ENCODE peak calls at places on chromosomes 7 and 10, in eight cellular contexts. One of them, this sample, is unnamed.

GRCh38 chr7:156400046-156400445 is 240.5 kb upstream of the RNF32 start:
- DNase-seq in body of pancreas: no peak
- DNase-seq in osteocyte: no peak
- DNase-seq in Calu3: no peak
- DNase-seq in AG04449: no peak
- DNase-seq in mucosa of descending colon: no peak
- DNase-seq in PC-9: no peak
- DNase-seq in A673: no peak
- DNase-seq in this sample: no peak

GRCh38 chr10:102114861-102115618 is 5.1 kb downstream of the LDB1 start:
- DNase-seq in mucosa of descending colon: peak; percentile 93
- DNase-seq in AG04449: no peak
- DNase-seq in osteocyte: peak; percentile 94
- DNase-seq in PC-9: peak; percentile 66
- DNase-seq in body of pancreas: peak; percentile 91
- DNase-seq in Calu3: peak; percentile 81
- DNase-seq in A673: peak; percentile 97
- DNase-seq in this sample: no peak

GRCh38 chr10:44938938-44939337 is 20.7 kb upstream of the RASSF4 start:
- DNase-seq in AG04449: no peak
- DNase-seq in osteocyte: no peak
- DNase-seq in PC-9: no peak
- DNase-seq in mucosa of descending colon: no peak
- DNase-seq in A673: no peak
- DNase-seq in Calu3: no peak
- DNase-seq in body of pancreas: no peak
- DNase-seq in this sample: no peak

GRCh38 chr10:21173964-21174669 is 277.0 kb upstream of the NEBL start:
- DNase-seq in osteocyte: peak; percentile 86
- DNase-seq in A673: peak; percentile 76
- DNase-seq in body of pancreas: peak; percentile 91
- DNase-seq in Calu3: peak; percentile 83
- DNase-seq in mucosa of descending colon: peak; percentile 82
- DNase-seq in PC-9: peak; percentile 90
- DNase-seq in AG04449: no peak
- DNase-seq in this sample: no peak

GRCh38 chr10:62231371-62231770 is 37.3 kb downstream of the RTKN2 start:
- DNase-seq in mucosa of descending colon: no peak
- DNase-seq in PC-9: no peak
- DNase-seq in Calu3: no peak
- DNase-seq in AG04449: peak; percentile 70
- DNase-seq in A673: no peak
- DNase-seq in body of pancreas: no peak
- DNase-seq in osteocyte: no peak
- DNase-seq in this sample: no peak

GRCh38 chr7:157238087-157238486 is 98.7 kb upstream of the DNAJB6 start:
- DNase-seq in AG04449: no peak
- DNase-seq in PC-9: no peak
- DNase-seq in body of pancreas: no peak
- DNase-seq in A673: no peak
- DNase-seq in mucosa of descending colon: no peak
- DNase-seq in Calu3: peak; percentile 44
- DNase-seq in osteocyte: no peak
- DNase-seq in this sample: no peak

GRCh38 chr7:84614821-84615506 is 420.4 kb upstream of the SEMA3A start:
- DNase-seq in mucosa of descending colon: no peak
- DNase-seq in Calu3: no peak
- DNase-seq in PC-9: no peak
- DNase-seq in A673: no peak
- DNase-seq in body of pancreas: no peak
- DNase-seq in AG04449: no peak
- DNase-seq in osteocyte: no peak
- DNase-seq in this sample: no peak

GRCh38 chr7:5625938-5626337 is 155.5 kb downstream of the RNF216 start:
- DNase-seq in A673: peak; percentile 36
- DNase-seq in osteocyte: no peak
- DNase-seq in mucosa of descending colon: no peak
- DNase-seq in AG04449: peak; percentile 74
- DNase-seq in Calu3: no peak
- DNase-seq in body of pancreas: no peak
- DNase-seq in PC-9: no peak
- DNase-seq in this sample: no peak

GRCh38 chr7:136640977-136641376 is 227.5 kb upstream of the CHRM2 start:
- DNase-seq in Calu3: no peak
- DNase-seq in mucosa of descending colon: no peak
- DNase-seq in body of pancreas: no peak
- DNase-seq in AG04449: no peak
- DNase-seq in A673: no peak
- DNase-seq in PC-9: no peak
- DNase-seq in osteocyte: no peak
- DNase-seq in this sample: no peak

GRCh38 chr7:129367700-129368388 is 66.4 kb upstream of the STRIP2 start:
- DNase-seq in AG04449: no peak
- DNase-seq in osteocyte: no peak
- DNase-seq in mucosa of descending colon: peak; percentile 84
- DNase-seq in PC-9: peak; percentile 76
- DNase-seq in Calu3: peak; percentile 84
- DNase-seq in A673: peak; percentile 93
- DNase-seq in body of pancreas: peak; percentile 86
- DNase-seq in this sample: no peak

GRCh38 chr7:129367349-129367699 is 66.9 kb upstream of the STRIP2 start:
- DNase-seq in A673: no peak
- DNase-seq in AG04449: no peak
- DNase-seq in osteocyte: no peak
- DNase-seq in mucosa of descending colon: no peak
- DNase-seq in PC-9: no peak
- DNase-seq in body of pancreas: no peak
- DNase-seq in Calu3: no peak
- DNase-seq in this sample: no peak

GRCh38 chr7:129368389-129368986 is 65.7 kb upstream of the STRIP2 start:
- DNase-seq in A673: no peak
- DNase-seq in osteocyte: no peak
- DNase-seq in Calu3: peak; percentile 12
- DNase-seq in PC-9: no peak
- DNase-seq in body of pancreas: no peak
- DNase-seq in AG04449: no peak
- DNase-seq in mucosa of descending colon: no peak
- DNase-seq in this sample: no peak

GRCh38 chr7:129373651-129374428 is 60.4 kb upstream of the STRIP2 start:
- DNase-seq in Calu3: no peak
- DNase-seq in body of pancreas: no peak
- DNase-seq in AG04449: no peak
- DNase-seq in A673: no peak
- DNase-seq in osteocyte: no peak
- DNase-seq in mucosa of descending colon: no peak
- DNase-seq in PC-9: no peak
- DNase-seq in this sample: no peak

DNA sequence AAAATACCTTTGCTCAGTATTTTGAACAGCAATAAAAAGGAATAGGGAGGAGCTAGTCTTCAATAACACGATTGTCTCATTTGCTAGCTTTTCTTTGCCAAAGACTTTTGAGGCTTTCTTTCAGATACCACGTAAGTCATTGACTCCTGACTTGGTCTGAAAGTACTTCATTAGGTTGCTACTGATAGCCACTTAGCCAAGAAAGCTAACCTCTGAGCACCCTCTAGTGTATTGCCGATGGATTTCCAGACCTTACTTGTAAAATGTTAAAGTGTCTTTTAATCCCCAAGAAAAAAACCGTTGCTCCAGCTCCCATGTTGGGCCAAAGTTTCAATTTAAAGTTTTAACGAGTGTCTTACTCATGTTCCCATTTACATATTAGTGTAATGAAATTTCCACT is 63.4 kb upstream of the STRIP2 start:
- DNase-seq in body of pancreas: no peak
- DNase-seq in AG04449: no peak
- DNase-seq in PC-9: peak; percentile 12
- DNase-seq in A673: peak; percentile 58
- DNase-seq in osteocyte: no peak
- DNase-seq in Calu3: no peak
- DNase-seq in mucosa of descending colon: no peak
- DNase-seq in this sample: no peak
- TF ChIP-seq CTCF in body of pancreas: no peak
- TF ChIP-seq CTCF in AG04449: no peak
- TF ChIP-seq CTCF in PC-9: no peak
- TF ChIP-seq CTCF in A673: peak; percentile 40
- TF ChIP-seq CTCF in osteocyte: no peak
- TF ChIP-seq CTCF in Calu3: no peak
- TF ChIP-seq CTCF in mucosa of descending colon: no peak
- TF ChIP-seq CTCF in this sample: no peak

DNA sequence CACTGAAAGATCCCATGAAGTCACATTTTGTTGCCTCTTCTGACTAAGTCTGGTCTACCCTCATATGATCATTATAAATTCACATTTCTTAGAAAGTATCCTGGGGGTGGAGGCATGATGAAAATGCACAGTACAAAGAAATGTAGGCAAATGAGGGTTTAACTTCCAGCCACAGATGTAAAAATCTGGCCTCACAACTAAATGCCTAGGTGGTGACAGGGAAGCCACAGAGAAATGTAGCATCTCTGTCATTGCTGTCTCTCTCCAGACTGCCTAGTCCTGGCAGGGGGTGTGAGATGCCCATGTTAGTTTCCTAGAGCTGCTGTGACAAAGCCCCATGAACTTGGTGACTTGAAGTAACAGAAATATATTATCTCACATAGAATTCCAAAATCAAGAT is 395.9 kb downstream of the SORCS3 start:
- DNase-seq in body of pancreas: no peak
- DNase-seq in Calu3: no peak
- DNase-seq in A673: no peak
- DNase-seq in PC-9: no peak
- DNase-seq in mucosa of descending colon: no peak
- DNase-seq in osteocyte: no peak
- DNase-seq in AG04449: no peak
- DNase-seq in this sample: no peak
- TF ChIP-seq CTCF in body of pancreas: no peak
- TF ChIP-seq CTCF in Calu3: no peak
- TF ChIP-seq CTCF in A673: no peak
- TF ChIP-seq CTCF in PC-9: no peak
- TF ChIP-seq CTCF in mucosa of descending colon: no peak
- TF ChIP-seq CTCF in osteocyte: no peak
- TF ChIP-seq CTCF in AG04449: no peak
- TF ChIP-seq CTCF in this sample: no peak

GRCh38 chr10:110210663-110211454 is 3.5 kb downstream of the MXI1 start:
- DNase-seq in A673: peak; percentile 98
- DNase-seq in mucosa of descending colon: peak; percentile 99
- DNase-seq in osteocyte: peak; percentile 98
- DNase-seq in PC-9: peak; percentile 93
- DNase-seq in Calu3: peak; percentile 90
- DNase-seq in AG04449: peak; percentile 92
- DNase-seq in body of pancreas: peak; percentile 98
- DNase-seq in this sample: peak; percentile 99
- TF ChIP-seq CTCF in A673: no peak
- TF ChIP-seq CTCF in mucosa of descending colon: no peak
- TF ChIP-seq CTCF in osteocyte: no peak
- TF ChIP-seq CTCF in PC-9: no peak
- TF ChIP-seq CTCF in Calu3: no peak
- TF ChIP-seq CTCF in AG04449: no peak
- TF ChIP-seq CTCF in body of pancreas: no peak
- TF ChIP-seq CTCF in this sample: no peak

DNA sequence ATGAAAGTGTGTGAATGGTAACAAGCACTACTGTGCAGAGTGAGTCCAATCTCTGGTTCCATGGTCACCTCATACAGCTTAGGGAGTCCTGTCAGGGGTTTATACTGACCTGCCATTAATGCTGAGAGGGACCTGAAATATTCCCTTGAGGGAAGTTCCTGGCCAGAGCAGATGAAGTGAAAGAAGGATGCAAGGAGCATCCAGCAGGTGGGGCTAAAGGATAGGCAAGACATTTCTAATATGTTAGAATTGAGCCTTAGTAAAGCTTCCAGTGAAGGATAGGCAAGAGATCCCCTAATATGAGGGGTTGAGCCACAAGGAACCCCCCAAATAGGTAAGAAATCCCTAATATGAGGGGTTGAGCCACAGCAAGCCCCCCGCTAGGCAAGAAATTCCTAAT is 25.5 kb upstream of the FAM221A start:
- DNase-seq in PC-9: peak; percentile 29
- DNase-seq in Calu3: peak; percentile 40
- DNase-seq in body of pancreas: peak; percentile 82
- DNase-seq in mucosa of descending colon: no peak
- DNase-seq in osteocyte: no peak
- DNase-seq in AG04449: no peak
- DNase-seq in A673: peak; percentile 37
- DNase-seq in this sample: peak; percentile 14
- TF ChIP-seq CTCF in PC-9: peak; percentile 66
- TF ChIP-seq CTCF in Calu3: peak; percentile 30
- TF ChIP-seq CTCF in body of pancreas: peak; percentile 82
- TF ChIP-seq CTCF in mucosa of descending colon: no peak
- TF ChIP-seq CTCF in osteocyte: peak; percentile 26
- TF ChIP-seq CTCF in AG04449: no peak
- TF ChIP-seq CTCF in A673: peak; percentile 51
- TF ChIP-seq CTCF in this sample: peak; percentile 64

DNA sequence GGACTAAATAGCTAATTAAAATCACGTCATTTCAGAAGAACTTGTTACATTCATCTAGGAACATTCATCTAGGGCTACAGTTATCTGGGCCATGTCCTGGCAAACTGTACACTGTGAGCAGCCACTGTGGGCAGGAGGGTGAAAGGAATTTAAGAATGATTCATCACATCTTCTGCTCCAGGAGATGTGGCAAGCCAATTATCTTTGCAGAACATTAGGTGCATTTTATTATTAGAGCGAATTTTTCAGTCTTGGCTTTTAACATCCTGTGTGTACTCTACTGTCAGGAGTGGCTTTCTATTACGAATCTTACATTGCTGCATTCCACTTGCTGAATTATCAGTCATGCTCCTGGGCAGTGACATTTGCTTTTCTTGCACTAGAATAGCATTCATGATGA is 109.2 kb upstream of the TARP start:
- DNase-seq in body of pancreas: no peak
- DNase-seq in Calu3: no peak
- DNase-seq in A673: no peak
- DNase-seq in osteocyte: no peak
- DNase-seq in PC-9: no peak
- DNase-seq in AG04449: peak; percentile 57
- DNase-seq in mucosa of descending colon: no peak
- DNase-seq in this sample: no peak
- TF ChIP-seq CTCF in body of pancreas: no peak
- TF ChIP-seq CTCF in Calu3: no peak
- TF ChIP-seq CTCF in A673: no peak
- TF ChIP-seq CTCF in osteocyte: no peak
- TF ChIP-seq CTCF in PC-9: no peak
- TF ChIP-seq CTCF in AG04449: no peak
- TF ChIP-seq CTCF in mucosa of descending colon: no peak
- TF ChIP-seq CTCF in this sample: no peak

DNA sequence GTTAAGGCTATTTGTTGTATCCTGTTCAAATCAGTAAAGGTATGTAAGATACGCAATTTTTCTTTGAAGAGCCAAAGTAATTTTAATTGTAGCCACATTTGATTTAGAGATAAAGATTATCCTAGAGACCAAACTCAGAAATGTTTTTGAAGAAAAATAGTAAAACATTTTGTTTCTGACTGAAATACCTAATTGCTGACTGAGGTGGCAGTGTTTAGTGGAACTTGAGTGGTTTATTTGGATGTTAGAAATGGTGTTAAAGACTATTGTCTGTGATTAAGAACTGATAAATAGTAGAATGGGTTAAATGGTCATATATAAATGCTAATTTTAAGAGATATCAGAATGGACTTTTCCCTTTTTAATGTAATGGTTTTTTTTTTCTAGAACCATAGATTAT is 15.3 kb downstream of the EDRF1 start:
- DNase-seq in osteocyte: no peak
- DNase-seq in body of pancreas: no peak
- DNase-seq in mucosa of descending colon: no peak
- DNase-seq in PC-9: no peak
- DNase-seq in Calu3: no peak
- DNase-seq in AG04449: no peak
- DNase-seq in A673: no peak
- DNase-seq in this sample: no peak
- TF ChIP-seq CTCF in osteocyte: peak; percentile 26
- TF ChIP-seq CTCF in body of pancreas: no peak
- TF ChIP-seq CTCF in mucosa of descending colon: no peak
- TF ChIP-seq CTCF in PC-9: peak; percentile 24
- TF ChIP-seq CTCF in Calu3: no peak
- TF ChIP-seq CTCF in AG04449: no peak
- TF ChIP-seq CTCF in A673: peak; percentile 31
- TF ChIP-seq CTCF in this sample: no peak

This sample was measured in HFF-Myc.